ENCODE peak calls at places on chromosomes 7 and 10, in four cellular contexts. Y is cardiac muscle cell; W is CD8-positive, alpha-beta T cell; M is spleen. U is an unnamed sample.

GRCh38 chr10:132970641-132971438 is 28.5 kb upstream of the CFAP46 start:
- DNase-seq in Y (no peak), W (no peak), M (peak), U (no peak)

GRCh38 chr7:28847681-28848080 is 110.4 kb downstream of the TRIL start:
- DNase-seq in Y (no peak), W (no peak), M (no peak), U (no peak)

GRCh38 chr7:37732253-37732652 is 48.7 kb downstream of the GPR141 start:
- DNase-seq in Y (peak), W (no peak), M (no peak), U (no peak)

GRCh38 chr10:84291389-84291788 is 37.0 kb upstream of the CCSER2 start:
- DNase-seq in Y (peak), W (no peak), M (no peak), U (no peak)

GRCh38 chr10:32956365-32957197 is 1.4 kb downstream of the ITGB1 start:
- DNase-seq in Y (no peak), W (no peak), M (peak), U (no peak)

GRCh38 chr7:105141068-105141467 is 127.1 kb downstream of the KMT2E start:
- DNase-seq in Y (peak), W (no peak), M (no peak), U (no peak)

GRCh38 chr7:64879097-64879730 is 23.9 kb upstream of the ZNF273 start:
- DNase-seq in Y (no peak), W (no peak), M (no peak), U (no peak)

GRCh38 chr10:124722812-124723783 is 21.1 kb downstream of the FAM53B start:
- DNase-seq in Y (no peak), W (peak), M (peak), U (no peak)

GRCh38 chr7:28002638-28003037 is 178.0 kb downstream of the JAZF1 start:
- DNase-seq in Y (peak), W (no peak), M (no peak), U (no peak)

GRCh38 chr10:22329150-22329549 is 8.3 kb downstream of the BMI1 start:
- DNase-seq in Y (no peak), W (no peak), M (no peak), U (no peak)

GRCh38 chr10:77817541-77817940 is 109.0 kb downstream of the DLG5 start:
- DNase-seq in Y (no peak), W (no peak), M (no peak), U (no peak)

GRCh38 chr7:43639858-43640491 is 57.1 kb downstream of the STK17A start:
- DNase-seq in Y (peak), W (no peak), M (no peak), U (no peak)

GRCh38 chr10:6951771-6952170 is 371.7 kb upstream of the PRKCQ start:
- DNase-seq in Y (no peak), W (no peak), M (no peak), U (no peak)

GRCh38 chr7:116316838-116317612 is 106.7 kb downstream of the TES start:
- DNase-seq in Y (peak), W (no peak), M (no peak), U (no peak)

GRCh38 chr7:120926943-120927346 is 23.6 kb upstream of the ING3 start:
- DNase-seq in Y (no peak), W (no peak), M (no peak), U (no peak)

GRCh38 chr7:158941821-158942605 is 85.7 kb downstream of the DYNC2I1 start:
- DNase-seq in Y (no peak), W (no peak), M (no peak), U (no peak)

GRCh38 chr7:44142028-44142427 is 896 bp upstream of the MYL7 start:
- DNase-seq in Y (no peak), W (no peak), M (peak), U (no peak)

GRCh38 chr10:73965890-73966768 is 31.8 kb upstream of the VCL start:
- DNase-seq in Y (peak), W (no peak), M (no peak), U (no peak)

GRCh38 chr10:91511549-91512330 is 101.6 kb downstream of the HECTD2 start:
- DNase-seq in Y (peak), W (no peak), M (no peak), U (no peak)

GRCh38 chr10:10056958-10057357 is 960.7 kb upstream of the CELF2 start:
- DNase-seq in Y (peak), W (no peak), M (no peak), U (no peak)

GRCh38 chr10:126170367-126170766 is 217.9 kb downstream of the ADAM12 start:
- DNase-seq in Y (no peak), W (no peak), M (no peak), U (no peak)

GRCh38 chr10:11325817-11326216 is 285.6 kb downstream of the USP6NL start:
- DNase-seq in Y (peak), W (no peak), M (no peak), U (no peak)

GRCh38 chr7:94042381-94042780 is 38.2 kb upstream of the BET1 start:
- DNase-seq in Y (no peak), W (no peak), M (no peak), U (no peak)

GRCh38 chr10:30176182-30176581 is 116.8 kb upstream of the JCAD start:
- DNase-seq in Y (peak), W (no peak), M (no peak), U (no peak)

GRCh38 chr7:3244241-3244814 is 56.7 kb upstream of the SDK1 start:
- DNase-seq in Y (peak), W (no peak), M (no peak), U (no peak)

GRCh38 chr7:34759477-34760125 is 101.6 kb downstream of the NPSR1 start:
- DNase-seq in Y (peak), W (no peak), M (no peak), U (no peak)

GRCh38 chr10:128147669-128148068 is 21.4 kb upstream of the MKI67 start:
- DNase-seq in Y (peak), W (no peak), M (no peak), U (no peak)

GRCh38 chr7:148535227-148535626 is 55.3 kb upstream of the C7orf33 start:
- DNase-seq in Y (peak), W (no peak), M (peak), U (peak)

GRCh38 chr7:1844956-1845390 is 174.9 kb downstream of the ELFN1 start:
- DNase-seq in Y (no peak), W (no peak), M (peak), U (no peak)

GRCh38 chr7:158943713-158944112 is 87.4 kb downstream of the DYNC2I1 start:
- DNase-seq in Y (no peak), W (no peak), M (no peak), U (no peak)

GRCh38 chr7:127940365-127941160 is 90.7 kb downstream of the LRRC4 start:
- DNase-seq in Y (peak), W (no peak), M (no peak), U (no peak)

GRCh38 chr10:129792864-129793263 is 171.2 kb downstream of the EBF3 start:
- DNase-seq in Y (no peak), W (no peak), M (peak), U (no peak)

GRCh38 chr10:109920011-109920410 is 3.3 kb downstream of the XPNPEP1 start:
- DNase-seq in Y (no peak), W (no peak), M (no peak), U (peak)

GRCh38 chr10:110414563-110415309 is 83.0 kb upstream of the DUSP5 start:
- DNase-seq in Y (peak), W (peak), M (peak), U (peak)

GRCh38 chr10:90977162-90977854 is 56.4 kb upstream of the ANKRD1 start:
- DNase-seq in Y (no peak), W (no peak), M (no peak), U (no peak)

GRCh38 chr7:75968561-75969001 is 25.8 kb downstream of the TMEM120A start:
- DNase-seq in Y (no peak), W (no peak), M (peak), U (no peak)

GRCh38 chr7:75968012-75968411 is 26.4 kb downstream of the TMEM120A start:
- DNase-seq in Y (no peak), W (no peak), M (peak), U (no peak)

GRCh38 chr7:75969182-75969581 is 25.2 kb downstream of the TMEM120A start:
- DNase-seq in Y (no peak), W (no peak), M (peak), U (no peak)

GRCh38 chr7:75971309-75971960 is 23.0 kb downstream of the TMEM120A start:
- DNase-seq in Y (no peak), W (no peak), M (no peak), U (no peak)

GRCh38 chr7:75969704-75970498 is 24.5 kb downstream of the TMEM120A start:
- DNase-seq in Y (no peak), W (no peak), M (peak), U (no peak)
- H3K27ac ChIP-seq in Y (no peak), W (no peak), M (no peak), U (no peak)

DNA sequence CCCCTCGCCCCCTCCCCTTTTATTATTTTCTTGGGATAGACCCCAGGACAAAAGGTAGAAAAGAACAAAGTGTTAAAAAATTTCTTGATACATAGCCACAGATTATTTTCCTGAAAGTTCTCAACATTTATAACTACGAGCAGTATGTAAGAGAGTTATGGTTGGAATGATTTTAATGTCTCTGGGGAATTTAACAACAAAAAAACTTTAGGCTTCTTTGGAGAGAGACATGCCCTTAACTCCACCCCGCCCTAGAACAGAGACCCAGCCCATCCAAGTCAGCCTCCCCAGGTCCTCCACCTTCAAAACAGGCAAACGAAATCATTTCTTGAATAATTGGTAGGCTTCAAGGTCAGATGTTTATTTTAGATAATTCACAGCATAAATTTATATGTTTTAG is 97.1 kb downstream of the TCF7L2 start:
- DNase-seq in Y (no peak), W (no peak), M (no peak), U (no peak)
- H3K27ac ChIP-seq in Y (peak), W (no peak), M (no peak), U (no peak)

GRCh38 chr10:70528726-70529362 is 50.3 kb downstream of the PALD1 start:
- DNase-seq in Y (peak), W (no peak), M (no peak), U (no peak)

GRCh38 chr10:70523044-70523443 is 44.5 kb downstream of the PALD1 start:
- DNase-seq in Y (no peak), W (no peak), M (no peak), U (no peak)

GRCh38 chr10:70518695-70519094 is 40.1 kb downstream of the PALD1 start:
- DNase-seq in Y (no peak), W (no peak), M (no peak), U (no peak)

GRCh38 chr10:70523549-70523948 is 45.0 kb downstream of the PALD1 start:
- DNase-seq in Y (no peak), W (no peak), M (no peak), U (no peak)
- H3K27ac ChIP-seq in Y (peak), W (no peak), M (no peak), U (no peak)

GRCh38 chr10:5697342-5697741 is 12.7 kb downstream of the TASOR2 start:
- DNase-seq in Y (no peak), W (no peak), M (no peak), U (no peak)
- H3K27ac ChIP-seq in Y (no peak), W (no peak), M (no peak), U (no peak)

GRCh38 chr7:150335774-150336112 is 5.7 kb downstream of the RARRES2 start:
- DNase-seq in Y (no peak), W (no peak), M (no peak), U (no peak)
- H3K27ac ChIP-seq in Y (no peak), W (no peak), M (no peak), U (no peak)

U was measured in CD4-positive, alpha-beta T cell.